ENCODE peak calls at places on chromosome 4, in four cellular contexts. Z is H9, E is H1, A is IMR-90. R is an unnamed sample.

GRCh38 chr4:102252171-102252570 is 93.1 kb downstream of the SLC39A8 start:
- DNase-seq in Z (no peak), E (no peak), A (no peak), R (no peak)

GRCh38 chr4:189088783-189089182 is 851.9 kb upstream of the FRG1 start:
- DNase-seq in Z (no peak), E (no peak), A (peak; percentile 79), R (no peak)

GRCh38 chr4:162061214-162061613 is 102.6 kb downstream of the FSTL5 start:
- DNase-seq in Z (peak; percentile 34), E (peak; percentile 44), A (no peak), R (peak; percentile 85)

GRCh38 chr4:55604996-55605395 is 13.0 kb upstream of the PDCL2 start:
- DNase-seq in Z (no peak), E (no peak), A (no peak), R (no peak)

GRCh38 chr4:77635246-77635645 is 29.6 kb downstream of the CXCL13 start:
- DNase-seq in Z (no peak), E (no peak), A (no peak), R (no peak)

GRCh38 chr4:39899291-39899690 is 78.4 kb downstream of the PDS5A start:
- DNase-seq in Z (no peak), E (no peak), A (no peak), R (no peak)

GRCh38 chr4:98092833-98093439 is 50.3 kb downstream of the STPG2 start:
- DNase-seq in Z (no peak), E (no peak), A (peak; percentile 2), R (peak; percentile 8)

GRCh38 chr4:123163501-123163900 is 233.1 kb upstream of the SPRY1 start:
- DNase-seq in Z (no peak), E (no peak), A (no peak), R (no peak)

GRCh38 chr4:146222313-146222712 is 8.0 kb downstream of the REELD1 start:
- DNase-seq in Z (no peak), E (no peak), A (peak; percentile 54), R (peak; percentile 53)

GRCh38 chr4:56668267-56668666 is 12.8 kb downstream of the HOPX start:
- DNase-seq in Z (no peak), E (no peak), A (no peak), R (peak; percentile 71)

GRCh38 chr4:83629945-83630684 is 94.2 kb downstream of the GPAT3 start:
- DNase-seq in Z (no peak), E (no peak), A (peak; percentile 82), R (no peak)

GRCh38 chr4:17055788-17056187 is 157.3 kb upstream of the LDB2 start:
- DNase-seq in Z (no peak), E (no peak), A (peak; percentile 97), R (peak; percentile 75)

GRCh38 chr4:87359258-87359657 is 31.7 kb downstream of the HSD17B11 start:
- DNase-seq in Z (no peak), E (no peak), A (no peak), R (no peak)

GRCh38 chr4:19025031-19025430 is 1003.5 kb upstream of the LCORL start:
- DNase-seq in Z (no peak), E (no peak), A (no peak), R (peak; percentile 18)

GRCh38 chr4:169238445-169238844 is 32.3 kb downstream of the SH3RF1 start:
- DNase-seq in Z (no peak), E (no peak), A (peak; percentile 47), R (no peak)

GRCh38 chr4:80006935-80007744 is 65.9 kb downstream of the ANTXR2 start:
- DNase-seq in Z (no peak), E (no peak), A (peak; percentile 73), R (peak; percentile 83)

GRCh38 chr4:33184684-33185083 is 2464.5 kb downstream of the PCDH7 start:
- DNase-seq in Z (no peak), E (no peak), A (no peak), R (no peak)

GRCh38 chr4:77065382-77065781 is 10.4 kb downstream of the CCNI start:
- DNase-seq in Z (no peak), E (no peak), A (peak; percentile 80), R (no peak)

GRCh38 chr4:15303052-15303641 is 124.7 kb upstream of the C1QTNF7 start:
- DNase-seq in Z (no peak), E (no peak), A (peak; percentile 80), R (no peak)

GRCh38 chr4:40379248-40379647 is 44.1 kb downstream of the CHRNA9 start:
- DNase-seq in Z (no peak), E (no peak), A (no peak), R (peak; percentile 25)

GRCh38 chr4:137678796-137679195 is 146.5 kb upstream of the PCDH18 start:
- DNase-seq in Z (no peak), E (no peak), A (peak; percentile 81), R (no peak)

GRCh38 chr4:70722199-70722791 is 531 bp downstream of the RUFY3 start:
- DNase-seq in Z (no peak), E (no peak), A (peak; percentile 83), R (peak; percentile 61)

GRCh38 chr4:76156635-76157034 is 8.4 kb upstream of the NUP54 start:
- DNase-seq in Z (no peak), E (no peak), A (peak; percentile 5), R (no peak)

GRCh38 chr4:101334963-101335572 is 12.3 kb downstream of the PPP3CA start:
- DNase-seq in Z (no peak), E (no peak), A (peak; percentile 21), R (no peak)

GRCh38 chr4:89111833-89112563 is 665 bp downstream of the TIGD2 start:
- DNase-seq in Z (no peak), E (no peak), A (peak; percentile 95), R (peak; percentile 72)
- H2BK15ac ChIP-seq in Z (no peak overlapping the region), E (no peak overlapping the region), A (peak overlapping the region; percentile 26), R (no peak overlapping the region)

GRCh38 chr4:147901388-147901787 is 169.5 kb downstream of the ARHGAP10 start:
- DNase-seq in Z (no peak), E (no peak), A (peak; percentile 38), R (no peak)

GRCh38 chr4:147901886-147902285 is 170.0 kb downstream of the ARHGAP10 start:
- DNase-seq in Z (no peak), E (no peak), A (peak; percentile 52), R (no peak)

DNA sequence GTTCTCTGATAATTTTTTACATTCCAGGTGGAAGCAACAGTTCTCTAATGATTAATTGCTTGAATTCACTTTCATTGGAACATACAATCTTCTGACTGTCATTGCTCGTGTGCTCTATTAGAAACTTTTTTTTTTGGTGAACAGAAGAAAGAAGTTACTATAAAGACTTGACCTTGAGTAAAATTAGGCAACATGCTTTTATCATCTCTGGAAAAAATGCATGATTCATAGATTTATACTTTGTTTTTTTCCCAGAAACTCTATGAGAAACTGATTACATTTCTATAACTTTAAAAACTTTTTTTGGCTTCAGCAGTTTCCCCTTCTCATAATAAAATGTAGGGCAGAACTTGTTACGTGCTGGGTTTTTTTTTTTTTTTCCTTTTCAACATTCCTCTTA is 167.6 kb downstream of the ARHGAP10 start:
- DNase-seq in Z (no peak), E (no peak), A (peak; percentile 59), R (no peak)
- H3K4me2 ChIP-seq in Z (no peak overlapping the region), E (no peak overlapping the region), A (no peak overlapping the region), R (no peak overlapping the region)

GRCh38 chr4:119942806-119943205 is 123.8 kb downstream of the MAD2L1 start:
- DNase-seq in Z (no peak), E (no peak), A (peak; percentile 63), R (no peak)
- H4K5ac ChIP-seq in Z (no peak overlapping the region), E (no peak overlapping the region), A (no peak overlapping the region), R (no peak overlapping the region)

GRCh38 chr4:1017706-1018105 is 6.3 kb downstream of the FGFRL1 start:
- DNase-seq in Z (no peak), E (no peak), A (no peak), R (no peak)

GRCh38 chr4:1017211-1017610 is 5.8 kb downstream of the FGFRL1 start:
- DNase-seq in Z (no peak), E (no peak), A (no peak), R (no peak)

GRCh38 chr4:1019320-1019719 is 7.9 kb downstream of the FGFRL1 start:
- DNase-seq in Z (no peak), E (no peak), A (no peak), R (no peak)

GRCh38 chr4:1019726-1020470 is 8.5 kb downstream of the FGFRL1 start:
- DNase-seq in Z (no peak), E (no peak), A (no peak), R (peak; percentile 45)

GRCh38 chr4:1018147-1019020 is 7.0 kb downstream of the FGFRL1 start:
- DNase-seq in Z (no peak), E (no peak), A (no peak), R (no peak)
- H2BK15ac ChIP-seq in Z (no peak overlapping the region), E (no peak overlapping the region), A (no peak overlapping the region), R (no peak overlapping the region)

DNA sequence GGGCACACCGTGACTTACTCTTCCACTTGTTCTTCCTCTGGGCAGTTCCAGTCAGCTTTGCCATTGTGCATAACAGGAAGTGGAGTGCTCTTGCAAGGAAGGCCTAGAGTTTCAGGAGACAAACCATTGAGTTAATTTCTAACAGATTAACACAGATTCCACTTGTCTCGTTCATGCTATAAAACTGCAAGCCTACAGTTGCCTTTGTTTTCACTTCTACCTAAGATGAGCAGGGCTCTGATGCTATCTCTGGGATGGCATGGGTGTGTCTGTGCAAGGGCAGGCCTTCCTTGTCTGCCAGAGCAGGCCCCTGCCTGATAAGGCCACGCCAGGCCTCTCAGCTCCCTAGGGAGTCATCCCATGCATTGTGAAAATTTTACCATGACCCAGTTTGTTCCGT is 67.7 kb upstream of the PGRMC2 start:
- DNase-seq in Z (no peak), E (no peak), A (no peak), R (peak; percentile 60)
- H3K4me2 ChIP-seq in Z (no peak overlapping the region), E (no peak overlapping the region), A (no peak overlapping the region), R (no peak overlapping the region)

GRCh38 chr4:86269354-86269753 is 90.5 kb downstream of the MAPK10 start:
- DNase-seq in Z (no peak), E (no peak), A (no peak), R (no peak)
- H4K5ac ChIP-seq in Z (no peak overlapping the region), E (no peak overlapping the region), A (no peak overlapping the region), R (no peak overlapping the region)

R was measured in mesendoderm.